ENCODE peak calls at places on chromosomes 4 and X, in eight cellular contexts. A is mammary epithelial cell, U is foreskin fibroblast, R is HCT116, F is lower lobe of right lung, C is upper lobe of right lung, D is IMR-90, O is tibial artery. N is an unnamed sample.

GRCh38 chr4:22338806-22339205 is 177.1 kb downstream of the ADGRA3 start:
- DNase-seq in D (no peak), A (no peak), F (no peak), C (no peak), U (no peak), R (no peak), O (no peak), N (no peak)

GRCh38 chrX:153876112-153876491 is 9.9 kb downstream of the L1CAM start:
- DNase-seq in F (no peak), O (no peak), A (no peak), U (no peak), R (no peak), D (no peak), C (no peak), N (no peak)

GRCh38 chr4:56689661-56690060 is 8.6 kb upstream of the HOPX start:
- DNase-seq in R (no peak), F (no peak), A (no peak), D (no peak), O (no peak), C (no peak), U (no peak), N (no peak)

GRCh38 chrX:44507292-44507691 is 35.4 kb downstream of the FUNDC1 start:
- DNase-seq in F (no peak), A (no peak), D (no peak), C (no peak), R (no peak), U (no peak), O (no peak), N (no peak)

GRCh38 chr4:182896421-182896820 is 20.8 kb downstream of the DCTD start:
- DNase-seq in D (no peak), R (no peak), A (no peak), U (no peak), C (no peak), F (no peak), O (no peak), N (no peak)

GRCh38 chrX:78548012-78548411 is 111.1 kb downstream of the RTL3 start:
- DNase-seq in D (peak), R (no peak), C (no peak), U (peak), A (peak), O (no peak), F (no peak), N (no peak)

GRCh38 chrX:115030635-115031034 is 13.2 kb upstream of the IL13RA2 start:
- DNase-seq in C (no peak), A (peak), O (no peak), R (no peak), F (no peak), U (no peak), D (no peak), N (no peak)

GRCh38 chr4:30856795-30857564 is 136.8 kb downstream of the PCDH7 start:
- DNase-seq in O (no peak), F (no peak), D (no peak), R (no peak), A (no peak), C (no peak), U (no peak), N (no peak)

GRCh38 chr4:118682928-118683327 is 2.3 kb upstream of the METTL14 start:
- DNase-seq in R (no peak), D (peak), F (no peak), A (peak), C (no peak), U (peak), O (no peak), N (peak)

GRCh38 chr4:118676128-118676527 is 9.1 kb upstream of the METTL14 start:
- DNase-seq in O (no peak), F (no peak), C (no peak), R (no peak), D (no peak), U (peak), A (no peak), N (no peak)

GRCh38 chr4:118684873-118685811 is at the start of gene METTL14:
- DNase-seq in A (peak), R (peak), C (peak), D (peak), O (peak), U (peak), F (peak), N (peak)

GRCh38 chr4:118683513-118683912 is 1.7 kb upstream of the METTL14 start:
- DNase-seq in D (no peak), F (no peak), C (no peak), R (no peak), O (no peak), U (peak), A (peak), N (no peak)

DNA sequence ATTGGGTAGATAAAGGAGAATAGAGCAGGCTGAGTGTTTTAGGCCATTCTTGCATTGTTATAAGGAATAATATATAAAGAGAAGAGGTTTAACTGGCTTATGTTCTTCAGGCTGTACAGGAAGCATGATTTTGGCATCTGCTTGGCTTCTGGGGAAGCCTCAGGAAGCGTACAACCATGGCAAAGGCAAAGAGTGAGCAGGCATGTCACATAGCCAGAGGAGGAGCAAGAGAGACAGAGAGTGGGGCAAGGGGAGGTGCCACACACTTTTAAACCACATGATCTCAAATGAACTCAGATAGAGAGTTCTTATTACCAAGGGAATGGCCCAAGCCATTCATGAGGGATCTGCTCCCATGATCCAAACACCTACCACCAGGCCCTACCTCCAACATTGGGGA is 4.4 kb upstream of the METTL14 start:
- DNase-seq in R (no peak), F (no peak), D (no peak), U (no peak), A (no peak), O (no peak), C (no peak), N (no peak)
- TF ChIP-seq CTCF in R (no peak), F (no peak), D (no peak), U (no peak), A (no peak), O (no peak), C (no peak), N (no peak)

DNA sequence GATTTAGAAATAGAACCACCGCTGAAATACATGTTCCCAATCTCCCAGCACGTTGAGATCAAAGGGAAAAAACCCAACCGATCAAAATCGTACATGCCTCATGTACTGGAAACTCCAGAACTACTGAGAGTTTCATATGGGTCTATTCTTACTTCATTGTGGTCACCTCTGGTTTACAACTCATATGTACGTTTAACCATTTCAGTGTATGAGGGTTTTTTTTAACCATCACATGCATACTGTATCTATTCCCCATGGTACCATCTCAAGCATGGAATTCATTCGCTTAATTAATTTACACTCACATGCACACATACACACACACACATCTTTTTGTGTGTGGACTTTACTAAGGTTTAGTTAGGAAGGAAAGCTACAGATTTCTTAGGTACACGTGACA is 46.0 kb upstream of the CLNK start:
- DNase-seq in R (no peak), F (no peak), O (no peak), U (no peak), D (no peak), C (no peak), A (no peak), N (no peak)
- H3K4me3 ChIP-seq in R (no peak), F (no peak), O (no peak), U (no peak), D (no peak), C (no peak), A (no peak), N (no peak)

GRCh38 chr4:7390906-7391636 is 43.7 kb downstream of the PSAPL1 start:
- DNase-seq in D (no peak), U (no peak), C (no peak), F (peak), O (peak), R (no peak), A (no peak), N (no peak)
- TF ChIP-seq CTCF in D (no peak), U (no peak), C (no peak), F (no peak), O (no peak), R (no peak), A (no peak), N (no peak)

DNA sequence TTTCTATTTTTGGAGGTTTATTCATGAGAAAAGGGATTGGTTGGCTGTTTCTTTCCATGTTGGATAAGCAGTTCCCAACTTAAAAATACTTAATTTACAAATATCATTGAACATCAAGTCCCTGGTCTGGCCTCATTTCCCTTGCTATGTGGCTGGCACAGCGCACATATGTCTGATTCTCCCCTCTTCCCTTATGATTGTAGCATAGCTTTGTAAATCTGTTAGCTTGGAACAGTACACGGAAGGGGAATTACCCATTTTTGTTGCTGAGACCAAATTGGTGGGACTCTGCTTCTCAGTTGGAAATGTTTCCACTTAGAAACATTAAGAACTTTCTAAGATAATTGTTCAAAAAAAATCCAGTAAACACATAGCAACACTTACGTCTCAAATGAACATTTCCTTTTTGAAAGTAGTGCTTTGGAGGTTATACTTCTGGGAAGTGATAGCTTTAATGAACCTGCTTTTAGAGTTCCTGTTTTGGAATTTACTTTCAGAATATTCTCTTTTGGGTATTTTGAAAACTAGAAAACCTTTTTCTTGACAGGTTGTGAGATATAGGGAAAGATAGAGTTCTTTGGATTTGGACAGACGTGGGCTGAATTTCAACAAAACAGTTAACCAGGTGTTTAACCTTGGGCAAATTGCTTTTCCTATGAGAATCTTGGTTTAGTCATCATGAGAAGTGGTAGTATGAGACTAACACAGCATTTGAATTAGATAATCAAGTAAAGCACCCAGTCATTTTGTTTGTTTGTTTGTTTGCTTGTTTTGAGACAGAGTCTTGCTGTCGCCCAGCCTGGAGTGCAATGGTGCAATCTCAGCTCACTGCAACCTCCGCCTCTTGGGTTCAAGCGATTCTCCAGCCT is 47.3 kb downstream of the STIM2 start:
- DNase-seq in D (no peak), O (no peak), R (no peak), U (no peak), F (no peak), C (no peak), A (no peak), N (no peak)
- H3K4me3 ChIP-seq in D (no peak), O (no peak), R (no peak), U (no peak), F (no peak), C (no peak), A (no peak), N (no peak)

GRCh38 chrX:83771664-83772063 is 89.3 kb upstream of the CYLC1 start:
- DNase-seq in F (no peak), A (no peak), U (no peak), O (no peak), D (no peak), R (no peak), C (no peak), N (no peak)
- TF ChIP-seq CTCF in F (no peak), A (peak), U (no peak), O (no peak), D (no peak), R (no peak), C (no peak), N (no peak)

GRCh38 chr4:85522277-85522676 is 47.3 kb downstream of the ARHGAP24 start:
- DNase-seq in C (no peak), U (no peak), D (no peak), F (no peak), O (no peak), R (no peak), A (no peak), N (no peak)
- H3K4me3 ChIP-seq in C (no peak), U (no peak), D (no peak), F (no peak), O (no peak), R (no peak), A (no peak), N (no peak)

GRCh38 chrX:108484251-108484650 is 44.6 kb downstream of the COL4A5 start:
- DNase-seq in A (peak), O (no peak), C (no peak), D (no peak), U (no peak), F (no peak), R (no peak), N (no peak)
- TF ChIP-seq CTCF in A (no peak), O (no peak), C (no peak), D (no peak), U (no peak), F (no peak), R (no peak), N (no peak)

GRCh38 chrX:134880866-134881265 is 109.9 kb upstream of the SMIM10 start:
- DNase-seq in C (no peak), R (no peak), U (no peak), O (no peak), D (peak), F (no peak), A (no peak), N (no peak)

GRCh38 chrX:134883134-134883700 is 107.6 kb upstream of the SMIM10 start:
- DNase-seq in D (no peak), C (no peak), A (no peak), F (no peak), O (no peak), R (no peak), U (no peak), N (no peak)

GRCh38 chrX:134886201-134886600 is 104.6 kb upstream of the SMIM10 start:
- DNase-seq in D (peak), R (peak), C (no peak), A (peak), F (no peak), O (no peak), U (no peak), N (no peak)

GRCh38 chrX:134885336-134886016 is 105.3 kb upstream of the SMIM10 start:
- DNase-seq in A (no peak), C (no peak), R (peak), F (no peak), D (no peak), O (no peak), U (no peak), N (no peak)
- H3K4me3 ChIP-seq in A (no peak), C (no peak), R (no peak), F (no peak), D (no peak), O (no peak), U (no peak), N (no peak)

GRCh38 chrX:132967049-132967448 is 8.6 kb upstream of the HS6ST2 start:
- DNase-seq in F (no peak), A (no peak), D (no peak), R (no peak), U (no peak), O (no peak), C (no peak), N (no peak)
- TF ChIP-seq CTCF in F (no peak), A (no peak), D (no peak), R (no peak), U (no peak), O (no peak), C (no peak), N (no peak)

N was measured in AG09309.